ENCODE peak calls at places on chromosomes 16 and 17, in five cellular contexts. One of them, this sample, is unnamed.

GRCh38 chr16:15973997-15974396 is 24.6 kb downstream of the ABCC1 start:
- DNase-seq in activated CD4-positive, alpha-beta T cell treated with anti-CD3 and anti-CD28 coated beads, Interleukin-2, amount 10 ng/mL, durations not matched to agents 7 days and 5 days: no peak
- DNase-seq in HFF-Myc: no peak
- DNase-seq in CD8-positive, alpha-beta T cell: no peak
- DNase-seq in stimulated activated CD4-positive, alpha-beta T cell treated with anti-CD3 and anti-CD28 coated beads, Interleukin-4, amount 100 ng/mL, for 4 hours: no peak
- DNase-seq in this sample: no peak

GRCh38 chr17:67433248-67433924 is 56.3 kb downstream of the PITPNC1 start:
- DNase-seq in activated CD4-positive, alpha-beta T cell treated with anti-CD3 and anti-CD28 coated beads, Interleukin-2, amount 10 ng/mL, durations not matched to agents 7 days and 5 days: no peak
- DNase-seq in stimulated activated CD4-positive, alpha-beta T cell treated with anti-CD3 and anti-CD28 coated beads, Interleukin-4, amount 100 ng/mL, for 4 hours: no peak
- DNase-seq in HFF-Myc: no peak
- DNase-seq in CD8-positive, alpha-beta T cell: no peak
- DNase-seq in this sample: no peak

GRCh38 chr17:57035971-57036481 is 49.0 kb upstream of the AKAP1 start:
- DNase-seq in stimulated activated CD4-positive, alpha-beta T cell treated with anti-CD3 and anti-CD28 coated beads, Interleukin-4, amount 100 ng/mL, for 4 hours: no peak
- DNase-seq in CD8-positive, alpha-beta T cell: no peak
- DNase-seq in HFF-Myc: no peak
- DNase-seq in activated CD4-positive, alpha-beta T cell treated with anti-CD3 and anti-CD28 coated beads, Interleukin-2, amount 10 ng/mL, durations not matched to agents 7 days and 5 days: no peak
- DNase-seq in this sample: no peak

GRCh38 chr17:5123343-5124124 is 7.7 kb downstream of the USP6 start:
- DNase-seq in CD8-positive, alpha-beta T cell: no peak
- DNase-seq in activated CD4-positive, alpha-beta T cell treated with anti-CD3 and anti-CD28 coated beads, Interleukin-2, amount 10 ng/mL, durations not matched to agents 7 days and 5 days: no peak
- DNase-seq in HFF-Myc: no peak
- DNase-seq in stimulated activated CD4-positive, alpha-beta T cell treated with anti-CD3 and anti-CD28 coated beads, Interleukin-4, amount 100 ng/mL, for 4 hours: no peak
- DNase-seq in this sample: no peak

GRCh38 chr17:4574448-4575045 is 9.8 kb upstream of the SMTNL2 start:
- DNase-seq in activated CD4-positive, alpha-beta T cell treated with anti-CD3 and anti-CD28 coated beads, Interleukin-2, amount 10 ng/mL, durations not matched to agents 7 days and 5 days: no peak
- DNase-seq in CD8-positive, alpha-beta T cell: no peak
- DNase-seq in HFF-Myc: no peak
- DNase-seq in stimulated activated CD4-positive, alpha-beta T cell treated with anti-CD3 and anti-CD28 coated beads, Interleukin-4, amount 100 ng/mL, for 4 hours: no peak
- DNase-seq in this sample: no peak

GRCh38 chr16:4021070-4021779 is 95.0 kb downstream of the ADCY9 start:
- DNase-seq in stimulated activated CD4-positive, alpha-beta T cell treated with anti-CD3 and anti-CD28 coated beads, Interleukin-4, amount 100 ng/mL, for 4 hours: no peak
- DNase-seq in HFF-Myc: no peak
- DNase-seq in CD8-positive, alpha-beta T cell: no peak
- DNase-seq in activated CD4-positive, alpha-beta T cell treated with anti-CD3 and anti-CD28 coated beads, Interleukin-2, amount 10 ng/mL, durations not matched to agents 7 days and 5 days: no peak
- DNase-seq in this sample: no peak

GRCh38 chr16:48526958-48527331 is 83.0 kb downstream of the N4BP1 start:
- DNase-seq in CD8-positive, alpha-beta T cell: no peak
- DNase-seq in activated CD4-positive, alpha-beta T cell treated with anti-CD3 and anti-CD28 coated beads, Interleukin-2, amount 10 ng/mL, durations not matched to agents 7 days and 5 days: no peak
- DNase-seq in HFF-Myc: no peak
- DNase-seq in stimulated activated CD4-positive, alpha-beta T cell treated with anti-CD3 and anti-CD28 coated beads, Interleukin-4, amount 100 ng/mL, for 4 hours: no peak
- DNase-seq in this sample: no peak

GRCh38 chr17:81722184-81723120 is 10.4 kb downstream of the SLC25A10 start:
- DNase-seq in CD8-positive, alpha-beta T cell: no peak
- DNase-seq in HFF-Myc: no peak
- DNase-seq in activated CD4-positive, alpha-beta T cell treated with anti-CD3 and anti-CD28 coated beads, Interleukin-2, amount 10 ng/mL, durations not matched to agents 7 days and 5 days: no peak
- DNase-seq in stimulated activated CD4-positive, alpha-beta T cell treated with anti-CD3 and anti-CD28 coated beads, Interleukin-4, amount 100 ng/mL, for 4 hours: no peak
- DNase-seq in this sample: no peak

GRCh38 chr17:14672830-14673229 is 371.9 kb downstream of the HS3ST3B1 start:
- DNase-seq in stimulated activated CD4-positive, alpha-beta T cell treated with anti-CD3 and anti-CD28 coated beads, Interleukin-4, amount 100 ng/mL, for 4 hours: no peak
- DNase-seq in CD8-positive, alpha-beta T cell: no peak
- DNase-seq in activated CD4-positive, alpha-beta T cell treated with anti-CD3 and anti-CD28 coated beads, Interleukin-2, amount 10 ng/mL, durations not matched to agents 7 days and 5 days: no peak
- DNase-seq in HFF-Myc: peak
- DNase-seq in this sample: no peak

GRCh38 chr16:16067127-16067526 is 117.7 kb downstream of the ABCC1 start:
- DNase-seq in CD8-positive, alpha-beta T cell: no peak
- DNase-seq in HFF-Myc: no peak
- DNase-seq in stimulated activated CD4-positive, alpha-beta T cell treated with anti-CD3 and anti-CD28 coated beads, Interleukin-4, amount 100 ng/mL, for 4 hours: no peak
- DNase-seq in activated CD4-positive, alpha-beta T cell treated with anti-CD3 and anti-CD28 coated beads, Interleukin-2, amount 10 ng/mL, durations not matched to agents 7 days and 5 days: no peak
- DNase-seq in this sample: no peak

GRCh38 chr16:67104845-67105244 is 4.9 kb upstream of the PHAF1 start:
- DNase-seq in activated CD4-positive, alpha-beta T cell treated with anti-CD3 and anti-CD28 coated beads, Interleukin-2, amount 10 ng/mL, durations not matched to agents 7 days and 5 days: no peak
- DNase-seq in HFF-Myc: no peak
- DNase-seq in CD8-positive, alpha-beta T cell: no peak
- DNase-seq in stimulated activated CD4-positive, alpha-beta T cell treated with anti-CD3 and anti-CD28 coated beads, Interleukin-4, amount 100 ng/mL, for 4 hours: no peak
- DNase-seq in this sample: peak

GRCh38 chr16:15672514-15673167 is 22.6 kb downstream of the NDE1 start:
- DNase-seq in activated CD4-positive, alpha-beta T cell treated with anti-CD3 and anti-CD28 coated beads, Interleukin-2, amount 10 ng/mL, durations not matched to agents 7 days and 5 days: peak
- DNase-seq in stimulated activated CD4-positive, alpha-beta T cell treated with anti-CD3 and anti-CD28 coated beads, Interleukin-4, amount 100 ng/mL, for 4 hours: peak
- DNase-seq in HFF-Myc: peak
- DNase-seq in CD8-positive, alpha-beta T cell: peak
- DNase-seq in this sample: peak

GRCh38 chr17:55641559-55642160 is 81.0 kb downstream of the TMEM100 start:
- DNase-seq in CD8-positive, alpha-beta T cell: no peak
- DNase-seq in HFF-Myc: peak
- DNase-seq in activated CD4-positive, alpha-beta T cell treated with anti-CD3 and anti-CD28 coated beads, Interleukin-2, amount 10 ng/mL, durations not matched to agents 7 days and 5 days: peak
- DNase-seq in stimulated activated CD4-positive, alpha-beta T cell treated with anti-CD3 and anti-CD28 coated beads, Interleukin-4, amount 100 ng/mL, for 4 hours: no peak
- DNase-seq in this sample: peak

GRCh38 chr17:43003542-43004172 is 2.9 kb upstream of the IFI35 start:
- DNase-seq in CD8-positive, alpha-beta T cell: no peak
- DNase-seq in HFF-Myc: no peak
- DNase-seq in stimulated activated CD4-positive, alpha-beta T cell treated with anti-CD3 and anti-CD28 coated beads, Interleukin-4, amount 100 ng/mL, for 4 hours: no peak
- DNase-seq in activated CD4-positive, alpha-beta T cell treated with anti-CD3 and anti-CD28 coated beads, Interleukin-2, amount 10 ng/mL, durations not matched to agents 7 days and 5 days: no peak
- DNase-seq in this sample: no peak